ENCODE peak calls at places on chromosomes 6 and 20, in nine cellular contexts. N is foreskin keratinocyte, C is progenitor cell of endocrine pancreas, A is uterus, E is fibroblast of the aortic adventitia, Z is cardiac muscle cell, Q is GM12865, J is neural progenitor cell, P is BE2C. B is an unnamed sample.

GRCh38 chr6:26651382-26651781 is 8.2 kb downstream of the ZNF322 start:
- DNase-seq in Q (no peak), C (no peak), A (no peak), E (no peak), P (no peak), N (no peak), J (no peak), Z (no peak), B (no peak)

GRCh38 chr20:48283470-48284110 is 498.3 kb upstream of the SULF2 start:
- DNase-seq in Z (peak), A (no peak), C (no peak), P (no peak), N (no peak), E (peak), J (no peak), Q (no peak), B (no peak)

GRCh38 chr6:39083111-39083702 is 31.8 kb downstream of the SAYSD1 start:
- DNase-seq in C (no peak), E (no peak), A (no peak), Z (no peak), P (no peak), Q (no peak), N (no peak), J (no peak), B (no peak)

GRCh38 chr20:48171626-48172025 is 386.3 kb upstream of the SULF2 start:
- DNase-seq in Z (no peak), J (no peak), A (no peak), E (no peak), Q (no peak), C (no peak), N (no peak), P (no peak), B (no peak)

GRCh38 chr6:30839666-30840065 is 44.7 kb upstream of the DDR1 start:
- DNase-seq in N (no peak), A (no peak), J (no peak), Z (no peak), C (no peak), Q (no peak), E (no peak), P (no peak), B (no peak)

GRCh38 chr20:43667341-43668132 is 623 bp downstream of the MYBL2 start:
- DNase-seq in N (no peak), Q (peak), A (no peak), J (peak), Z (peak), C (no peak), P (peak), E (no peak), B (peak)

GRCh38 chr20:10314198-10314597 is 95.6 kb downstream of the SNAP25 start:
- DNase-seq in J (peak), Z (peak), C (no peak), E (peak), A (no peak), P (no peak), Q (no peak), N (no peak), B (no peak)

GRCh38 chr20:39092733-39093410 is 130.7 kb downstream of the DHX35 start:
- DNase-seq in C (no peak), N (no peak), A (no peak), Z (no peak), P (no peak), J (no peak), E (no peak), Q (no peak), B (no peak)

GRCh38 chr6:166166314-166167257 is 1.1 kb downstream of the TBXT start:
- DNase-seq in Q (no peak), P (no peak), A (no peak), J (peak), C (no peak), E (no peak), Z (no peak), N (no peak), B (peak)

GRCh38 chr6:148885154-148885870 is 138.5 kb downstream of the UST start:
- DNase-seq in N (peak), E (peak), Q (no peak), Z (no peak), A (no peak), P (no peak), J (no peak), C (no peak), B (no peak)

GRCh38 chr6:27545271-27546046 is 72.6 kb upstream of the ZNF184 start:
- DNase-seq in Q (peak), Z (peak), J (peak), E (peak), A (no peak), N (peak), P (peak), C (no peak), B (peak)

GRCh38 chr6:26268659-26269402 is 96.2 kb upstream of the BTN3A2 start:
- DNase-seq in J (peak), C (peak), Z (peak), E (peak), Q (peak), N (peak), P (no peak), A (no peak), B (peak)

GRCh38 chr6:33672808-33673207 is 38.7 kb downstream of the UQCC2 start:
- DNase-seq in Z (peak), E (peak), A (peak), P (peak), J (peak), C (no peak), N (peak), Q (peak), B (peak)

GRCh38 chr20:12113468-12114371 is 196.0 kb downstream of the BTBD3 start:
- DNase-seq in Z (peak), C (no peak), E (peak), P (no peak), N (peak), J (no peak), Q (no peak), A (peak), B (no peak)

GRCh38 chr6:50091641-50092040 is 41.9 kb upstream of the DEFB112 start:
- DNase-seq in N (peak), Q (no peak), Z (no peak), A (no peak), J (no peak), C (no peak), E (no peak), P (no peak), B (no peak)

GRCh38 chr6:53920881-53921280 is 126.1 kb downstream of the LRRC1 start:
- DNase-seq in Q (no peak), Z (no peak), P (no peak), A (no peak), C (no peak), N (no peak), E (no peak), J (no peak), B (no peak)

GRCh38 chr6:162512744-162513143 is 214.8 kb downstream of the PRKN start:
- DNase-seq in Q (no peak), N (no peak), Z (no peak), C (no peak), E (no peak), A (no peak), J (no peak), P (no peak), B (no peak)

GRCh38 chr20:24962510-24962909 is 13.4 kb downstream of the CST7 start:
- DNase-seq in A (no peak), J (no peak), P (no peak), N (no peak), C (no peak), Z (no peak), Q (no peak), E (no peak), B (no peak)

GRCh38 chr20:57076951-57077350 is 189.5 kb downstream of the BMP7 start:
- DNase-seq in Q (no peak), E (no peak), J (no peak), A (no peak), Z (peak), C (no peak), P (no peak), N (no peak), B (no peak)

GRCh38 chr20:25145131-25145530 is 50.4 kb upstream of the ENTPD6 start:
- DNase-seq in Q (no peak), N (no peak), E (no peak), Z (no peak), A (no peak), P (no peak), J (no peak), C (no peak), B (no peak)

DNA sequence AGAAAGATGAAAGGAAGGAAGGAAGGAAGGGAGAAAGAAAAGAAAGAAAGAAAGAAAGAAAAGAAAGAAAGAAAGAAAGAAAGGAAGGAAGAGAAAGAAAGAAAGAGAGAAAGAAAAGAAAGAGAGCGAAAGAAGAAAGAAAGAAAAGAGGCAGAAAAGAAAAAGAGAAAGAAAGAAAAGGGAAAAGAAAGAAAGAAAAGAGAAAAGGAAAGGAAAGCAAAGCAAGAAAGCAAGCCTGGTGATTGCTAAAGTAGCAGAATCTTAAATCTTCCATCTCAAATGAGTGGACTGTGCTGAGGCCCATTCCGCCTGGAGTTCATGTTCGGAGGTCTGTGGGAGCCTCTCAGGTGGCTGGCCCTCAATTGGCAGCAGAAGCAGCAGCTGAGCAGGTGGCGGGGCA is 148.4 kb downstream of the TFAP2A start:
- DNase-seq in P (no peak), Q (no peak), A (no peak), J (no peak), C (no peak), E (no peak), N (no peak), Z (no peak), B (no peak)
- TF ChIP-seq CTCF in P (no peak), Q (no peak), A (no peak), J (no peak), C (no peak), E (no peak), N (no peak), Z (no peak), B (no peak)

DNA sequence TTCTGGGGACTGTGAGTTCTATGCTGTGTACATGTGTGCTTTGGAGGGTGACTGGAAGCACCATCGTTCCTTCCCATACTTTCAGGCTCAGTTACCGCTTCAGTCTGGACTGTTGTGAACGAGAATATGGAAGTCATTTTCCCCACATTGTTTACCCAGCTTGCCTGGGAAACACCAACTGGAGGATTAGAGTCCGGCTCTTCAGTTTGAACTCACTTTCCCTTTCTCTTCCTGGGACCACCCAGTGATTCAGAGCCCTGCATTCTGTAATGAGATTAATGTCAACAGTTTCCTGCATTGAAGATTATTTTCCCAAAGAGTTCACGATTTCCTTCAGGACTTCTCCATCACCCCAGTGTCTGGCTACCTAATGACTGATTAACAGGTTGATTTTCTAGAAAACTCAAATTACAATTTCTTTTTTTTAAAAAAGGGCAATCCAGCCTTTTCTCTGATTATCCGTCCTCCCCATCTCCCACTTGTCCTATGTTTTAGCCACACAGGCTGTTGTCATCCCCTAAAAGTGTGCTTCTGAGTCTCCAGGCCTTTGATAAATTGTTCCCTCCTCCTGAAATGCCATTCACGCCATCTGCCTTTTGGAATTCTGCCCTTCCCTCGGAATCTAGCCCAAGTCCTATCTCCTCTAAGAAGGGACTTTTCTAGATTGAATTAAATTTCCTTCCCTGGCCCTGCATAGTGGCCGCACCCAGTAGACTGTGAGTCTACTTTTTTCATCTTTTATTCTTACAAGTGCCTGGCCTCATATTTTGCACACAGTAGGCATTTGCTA is 3.3 kb upstream of the TAGAP start:
- DNase-seq in A (no peak), E (no peak), P (no peak), J (peak), Z (no peak), N (no peak), C (no peak), Q (no peak), B (no peak)
- TF ChIP-seq CTCF in A (no peak), E (no peak), P (no peak), J (no peak), Z (no peak), N (no peak), C (no peak), Q (no peak), B (no peak)

GRCh38 chr6:156359912-156360311 is 417.3 kb upstream of the ARID1B start:
- DNase-seq in C (no peak), E (no peak), P (no peak), N (no peak), Q (no peak), A (no peak), Z (no peak), J (peak), B (no peak)
- TF ChIP-seq CTCF in C (no peak), E (peak), P (peak), N (no peak), Q (no peak), A (no peak), Z (no peak), J (peak), B (no peak)

DNA sequence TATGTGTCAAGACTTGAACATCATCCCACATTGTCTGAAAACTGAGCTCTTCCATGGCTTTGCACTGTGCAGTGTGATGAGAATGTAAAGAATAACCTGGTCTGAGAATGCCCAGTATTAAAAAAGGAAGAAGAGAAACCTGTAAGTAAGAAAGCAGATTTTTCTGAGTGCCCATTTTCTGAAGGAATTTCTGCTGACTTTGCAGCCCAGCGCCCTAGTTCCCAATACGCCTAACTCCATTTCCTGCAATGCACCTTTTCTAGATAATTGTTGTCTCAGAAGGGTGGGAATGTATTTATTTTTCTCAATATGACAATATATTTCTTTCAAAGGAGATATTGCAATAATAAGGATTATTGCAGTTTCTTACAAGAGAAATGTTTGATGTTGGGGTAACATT is 231.5 kb downstream of the HAO1 start:
- DNase-seq in E (no peak), N (no peak), A (no peak), C (no peak), Q (no peak), P (no peak), J (no peak), Z (no peak), B (no peak)
- TF ChIP-seq CTCF in E (no peak), N (no peak), A (no peak), C (no peak), Q (no peak), P (no peak), J (no peak), Z (no peak), B (no peak)

GRCh38 chr20:5552154-5552553 is 198.0 kb upstream of the SHLD1 start:
- DNase-seq in J (no peak), C (no peak), Q (no peak), A (no peak), E (no peak), N (no peak), Z (no peak), P (no peak), B (no peak)

GRCh38 chr20:5553194-5553815 is 196.9 kb upstream of the SHLD1 start:
- DNase-seq in Q (no peak), P (no peak), Z (no peak), C (no peak), A (no peak), J (no peak), E (no peak), N (no peak), B (no peak)

GRCh38 chr20:5551621-5552020 is 198.6 kb upstream of the SHLD1 start:
- DNase-seq in Z (no peak), J (no peak), N (no peak), A (no peak), C (no peak), Q (no peak), E (no peak), P (no peak), B (no peak)

GRCh38 chr20:5559937-5560336 is 190.3 kb upstream of the SHLD1 start:
- DNase-seq in C (no peak), Q (no peak), E (peak), N (no peak), J (no peak), P (no peak), Z (no peak), A (no peak), B (no peak)

GRCh38 chr20:5557123-5557522 is 193.1 kb upstream of the SHLD1 start:
- DNase-seq in P (peak), A (no peak), N (peak), E (peak), C (no peak), Z (peak), Q (peak), J (peak), B (peak)
- TF ChIP-seq CTCF in P (peak), A (peak), N (peak), E (peak), C (peak), Z (peak), Q (peak), J (peak), B (peak)

GRCh38 chr6:90694802-90695201 is 107.9 kb upstream of the MAP3K7 start:
- DNase-seq in N (no peak), A (no peak), J (no peak), Q (no peak), Z (no peak), E (no peak), C (no peak), P (no peak), B (no peak)

GRCh38 chr6:90687751-90688380 is 101.0 kb upstream of the MAP3K7 start:
- DNase-seq in Q (no peak), A (no peak), E (no peak), Z (no peak), N (no peak), J (no peak), P (no peak), C (no peak), B (no peak)

GRCh38 chr6:90689172-90689571 is 102.3 kb upstream of the MAP3K7 start:
- DNase-seq in P (no peak), J (no peak), E (no peak), Q (no peak), N (no peak), A (no peak), Z (no peak), C (no peak), B (no peak)

GRCh38 chr6:90695316-90695715 is 108.4 kb upstream of the MAP3K7 start:
- DNase-seq in C (no peak), Q (no peak), J (no peak), A (no peak), N (no peak), P (no peak), E (no peak), Z (no peak), B (no peak)

DNA sequence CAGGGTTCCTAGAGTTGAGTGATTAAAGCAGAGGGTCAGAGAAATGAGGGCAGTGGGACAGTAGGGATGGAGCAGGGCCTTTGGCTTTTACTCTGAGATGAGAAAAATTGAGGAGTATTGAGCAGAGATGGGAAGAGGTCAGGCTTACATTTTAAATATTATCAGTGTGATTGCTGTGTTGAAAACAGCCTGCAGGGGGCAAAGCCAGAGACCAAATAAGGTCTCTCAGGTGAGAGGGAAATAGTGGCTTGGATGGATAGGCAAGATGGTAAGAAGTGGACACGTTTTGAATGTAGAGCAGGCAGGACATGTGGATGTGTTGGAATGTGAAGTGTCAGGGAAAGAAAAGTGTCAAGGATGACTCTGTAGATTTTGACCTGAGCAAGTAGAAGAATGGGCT is 105.0 kb upstream of the MAP3K7 start:
- DNase-seq in Z (no peak), A (no peak), Q (no peak), N (no peak), P (no peak), J (no peak), E (no peak), C (no peak), B (no peak)
- TF ChIP-seq CTCF in Z (no peak), A (no peak), Q (peak), N (peak), P (peak), J (peak), E (no peak), C (peak), B (peak)

GRCh38 chr6:56637640-56638039 is 5.0 kb downstream of the DST start:
- DNase-seq in N (peak), Q (peak), J (peak), P (no peak), Z (peak), C (no peak), E (peak), A (no peak), B (no peak)
- TF ChIP-seq CTCF in N (peak), Q (peak), J (peak), P (peak), Z (peak), C (peak), E (peak), A (peak), B (peak)

DNA sequence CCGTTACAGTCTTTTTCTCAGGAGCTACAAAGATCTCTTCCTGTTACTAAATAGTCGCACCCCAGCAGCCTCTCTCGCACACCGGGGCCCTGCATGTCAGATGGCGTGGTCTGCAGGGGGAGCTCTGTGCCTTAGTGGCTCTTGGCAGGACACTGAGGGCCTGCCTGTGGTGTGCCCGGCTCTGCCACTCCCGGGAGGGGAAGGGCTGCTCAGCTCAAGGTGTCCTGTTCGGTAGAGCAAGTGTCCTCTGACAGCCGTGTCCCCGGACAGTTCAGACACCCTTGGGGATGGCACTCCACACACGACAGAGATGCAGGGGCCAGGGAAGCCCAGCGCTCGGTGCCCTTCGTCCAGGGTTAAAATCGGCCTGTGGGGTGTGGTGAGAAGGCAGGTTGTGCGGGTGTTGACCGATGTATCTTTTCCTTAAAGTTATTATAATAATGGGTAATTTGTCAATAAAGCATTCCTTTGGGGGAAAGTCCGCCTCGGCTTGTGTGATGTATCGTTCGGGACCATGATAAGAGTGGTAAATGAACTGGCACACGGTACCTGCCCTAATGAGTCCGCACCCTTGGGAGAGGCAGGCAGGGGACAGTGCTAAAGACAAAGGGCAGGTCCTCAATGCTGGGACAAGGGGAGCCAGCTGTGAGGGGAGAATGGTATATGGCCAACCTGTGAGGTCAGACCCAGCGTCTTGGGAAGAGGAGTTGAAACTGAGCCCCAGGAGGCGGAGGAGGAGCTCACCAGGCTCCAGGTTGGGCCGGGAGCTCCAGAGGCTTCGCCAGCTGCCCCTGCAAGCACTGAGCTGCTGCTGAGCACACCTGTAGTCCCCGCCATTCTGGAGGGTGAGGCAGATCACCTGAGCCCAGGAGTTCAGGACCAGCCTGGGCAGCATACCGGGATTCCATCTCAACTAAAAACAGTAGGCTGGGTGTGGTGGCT is 3.6 kb upstream of the DNAJC5 start:
- DNase-seq in Z (no peak), P (no peak), J (no peak), Q (no peak), C (no peak), N (no peak), E (no peak), A (no peak), B (no peak)
- TF ChIP-seq CTCF in Z (no peak), P (peak), J (peak), Q (no peak), C (no peak), N (no peak), E (no peak), A (no peak), B (no peak)